ENCODE peak calls at places on chromosomes 13 and 19, in seven cellular contexts. B is CD8-positive, alpha-beta memory T cell; Y is HT1080; X is Peyer's patch; R is sciatic nerve; C is HCEC 1CT; D is endothelial cell. Q is an unnamed sample.
A peak's percentile ranks its signal among the peaks of the same experiment; 100 is the strongest.

GRCh38 chr13:87147076-87147475 is 524.1 kb upstream of the SLITRK5 start:
- DNase-seq in C (peak; percentile 88), B (no peak), Y (peak; percentile 59), D (no peak), X (no peak), R (no peak), Q (no peak)

GRCh38 chr13:50598338-50598737 is 245.2 kb downstream of the DLEU7 start:
- DNase-seq in Y (no peak), R (no peak), B (no peak), D (no peak), X (no peak), C (no peak), Q (no peak)

GRCh38 chr19:1612114-1613086 is 7.1 kb upstream of the UQCR11 start:
- DNase-seq in C (no peak), Y (no peak), R (no peak), B (no peak), X (no peak), D (no peak), Q (no peak)

GRCh38 chr13:109790951-109791605 is 4.7 kb upstream of the IRS2 start:
- DNase-seq in D (no peak), B (no peak), C (peak; percentile 54), R (no peak), Y (peak; percentile 67), X (no peak), Q (peak; percentile 21)

GRCh38 chr19:4134351-4134750 is 10.4 kb upstream of the MAP2K2 start:
- DNase-seq in R (no peak), Y (no peak), C (no peak), B (no peak), D (no peak), X (no peak), Q (no peak)

GRCh38 chr19:10686661-10687517 is 14.3 kb upstream of the QTRT1 start:
- DNase-seq in R (no peak), X (no peak), C (no peak), D (no peak), B (no peak), Y (no peak), Q (no peak)

GRCh38 chr13:76976488-76976887 is 15.4 kb upstream of the CLN5 start:
- DNase-seq in R (no peak), B (no peak), Y (peak; percentile 10), D (no peak), X (no peak), C (no peak), Q (peak; percentile 58)

GRCh38 chr19:6464070-6464873 is at the start of gene CRB3:
- DNase-seq in X (peak; percentile 99), D (no peak), R (no peak), B (no peak), C (no peak), Y (no peak), Q (no peak)

GRCh38 chr19:8615813-8616596 is 5.5 kb upstream of the ADAMTS10 start:
- DNase-seq in Y (peak; percentile 15), X (peak; percentile 68), R (peak; percentile 75), D (peak; percentile 74), B (peak; percentile 45), C (peak; percentile 29), Q (peak; percentile 57)

GRCh38 chr13:46490129-46490528 is 62.8 kb upstream of the LRCH1 start:
- DNase-seq in R (no peak), C (no peak), D (no peak), Y (no peak), B (no peak), X (no peak), Q (no peak)

GRCh38 chr19:17737690-17738153 is 13.6 kb upstream of the FCHO1 start:
- DNase-seq in C (no peak), D (no peak), B (no peak), X (no peak), R (no peak), Y (no peak), Q (no peak)

GRCh38 chr19:39128511-39129079 is 3.0 kb downstream of the PAK4 start:
- DNase-seq in C (no peak), B (no peak), X (peak; percentile 82), R (no peak), Y (no peak), D (no peak), Q (no peak)

GRCh38 chr13:80386001-80386400 is 45.1 kb upstream of the SPRY2 start:
- DNase-seq in Y (no peak), X (no peak), D (no peak), R (no peak), C (no peak), B (no peak), Q (no peak)

GRCh38 chr19:39155114-39155700 is 29.6 kb downstream of the PAK4 start:
- DNase-seq in D (no peak), R (no peak), B (no peak), Y (no peak), X (no peak), C (no peak), Q (no peak)

GRCh38 chr13:112977091-112977490 is 8.1 kb downstream of the MCF2L start:
- DNase-seq in D (no peak), C (no peak), X (no peak), B (no peak), R (no peak), Y (no peak), Q (no peak)

GRCh38 chr19:16372065-16372915 is 47.7 kb downstream of the KLF2 start:
- DNase-seq in D (no peak), C (no peak), Y (no peak), B (no peak), R (no peak), X (peak; percentile 47), Q (no peak)

GRCh38 chr19:33325920-33326319 is 23.6 kb upstream of the CEBPA start:
- DNase-seq in X (no peak), B (no peak), Y (no peak), R (no peak), D (no peak), C (no peak), Q (no peak)

GRCh38 chr13:19601749-19602725 is 31.4 kb upstream of the MPHOSPH8 start:
- DNase-seq in R (no peak), Y (peak; percentile 61), D (peak; percentile 59), C (peak; percentile 39), X (peak; percentile 61), B (no peak), Q (peak; percentile 51)

GRCh38 chr13:99916366-99917103 is 55.0 kb downstream of the ZIC5 start:
- DNase-seq in X (no peak), C (peak; percentile 66), D (peak; percentile 38), R (no peak), Y (peak; percentile 70), B (no peak), Q (peak; percentile 63)

GRCh38 chr13:24716446-24716845 is 36.2 kb downstream of the ATP12A start:
- DNase-seq in Y (no peak), B (no peak), R (no peak), C (no peak), D (no peak), X (no peak), Q (no peak)

GRCh38 chr19:56839665-56840451 is 668 bp downstream of the PEG3 start:
- DNase-seq in B (no peak), D (no peak), R (peak; percentile 95), X (peak; percentile 53), Y (no peak), C (no peak), Q (no peak)

GRCh38 chr19:15307169-15307568 is 25.2 kb downstream of the BRD4 start:
- DNase-seq in C (no peak), Y (no peak), B (no peak), X (no peak), R (no peak), D (no peak), Q (no peak)

GRCh38 chr19:53977991-53978731 is 13.3 kb upstream of the CACNG6 start:
- DNase-seq in R (peak; percentile 66), D (peak; percentile 95), B (no peak), Y (peak; percentile 99), X (no peak), C (no peak), Q (peak; percentile 86)

GRCh38 chr19:6087074-6087506 is 23.2 kb downstream of the RFX2 start:
- DNase-seq in C (no peak), X (peak; percentile 73), Y (no peak), B (no peak), D (no peak), R (no peak), Q (no peak)

GRCh38 chr13:24254151-24254810 is 55.1 kb upstream of the C1QTNF9 start:
- DNase-seq in X (no peak), C (peak; percentile 32), B (peak; percentile 56), R (no peak), Y (peak; percentile 15), D (no peak), Q (no peak)

GRCh38 chr13:25214371-25215252 is 42.5 kb upstream of the AMER2 start:
- DNase-seq in C (peak; percentile 1), D (no peak), X (no peak), R (peak; percentile 73), Y (peak; percentile 20), B (no peak), Q (peak; percentile 60)

GRCh38 chr19:36032251-36033104 is at the start of gene CLIP3:
- DNase-seq in D (peak; percentile 73), C (peak; percentile 32), X (no peak), B (no peak), Y (no peak), R (peak; percentile 89), Q (peak; percentile 75)

GRCh38 chr19:7850429-7850819 is 20.4 kb downstream of the EVI5L start:
- DNase-seq in R (no peak), Y (no peak), X (peak; percentile 45), C (no peak), D (no peak), B (no peak), Q (no peak)

GRCh38 chr19:2138061-2138728 is 13.2 kb downstream of the AP3D1 start:
- DNase-seq in C (no peak), Y (no peak), B (no peak), X (no peak), D (no peak), R (no peak), Q (no peak)

GRCh38 chr19:6531163-6531955 is 533 bp downstream of the TNFSF9 start:
- DNase-seq in Y (no peak), R (no peak), C (no peak), D (no peak), B (no peak), X (no peak), Q (no peak)

GRCh38 chr19:35908010-35908441 is at the start of gene TYROBP:
- DNase-seq in Y (no peak), D (no peak), R (no peak), X (no peak), C (no peak), B (no peak), Q (no peak)

GRCh38 chr19:38691938-38692457 is 44.5 kb downstream of the ACTN4 start:
- DNase-seq in R (no peak), D (no peak), C (peak; percentile 100), Y (peak; percentile 94), B (no peak), X (no peak), Q (peak; percentile 99)

GRCh38 chr13:104014803-104015645 is 948.8 kb upstream of the SLC10A2 start:
- DNase-seq in C (no peak), Y (peak; percentile 38), R (no peak), B (no peak), X (no peak), D (no peak), Q (no peak)

GRCh38 chr19:7620442-7621412 is 8.6 kb downstream of the XAB2 start:
- DNase-seq in R (no peak), C (no peak), D (no peak), Y (no peak), B (no peak), X (no peak), Q (no peak)

GRCh38 chr19:17755977-17756670 is 4.8 kb downstream of the FCHO1 start:
- DNase-seq in C (no peak), D (peak; percentile 59), B (no peak), R (no peak), Y (peak; percentile 52), X (no peak), Q (peak; percentile 31)

Q was measured in EL.